ENCODE peak calls at places on chromosomes 13 and 19, in seven cellular contexts. M is tibial nerve; V is adrenal gland; K is ascending aorta; Y is upper lobe of right lung; E is left ventricle myocardium inferior; H is CD8-positive, alpha-beta T cell. C is an unnamed sample. For H3K4me1, the result is how much of the 10 kb centered on the place peaks cover.

GRCh38 chr19:55585658-55586339 is 5.2 kb upstream of the ZNF579 start:
- DNase-seq in M (no peak), V (peak), K (peak), Y (peak), E (peak), H (peak), C (no peak)

GRCh38 chr19:49666120-49666444 is 349 bp downstream of the BCL2L12 start:
- DNase-seq in M (no peak), V (no peak), K (no peak), Y (no peak), E (no peak), H (no peak), C (no peak)

GRCh38 chr13:20487927-20488326 is 37.7 kb downstream of the CRYL1 start:
- DNase-seq in M (no peak), V (no peak), K (no peak), Y (no peak), E (no peak), H (no peak), C (no peak)

GRCh38 chr19:19533826-19534225 is 4.2 kb upstream of the CILP2 start:
- DNase-seq in M (no peak), V (no peak), K (no peak), Y (no peak), E (no peak), H (no peak), C (no peak)

GRCh38 chr19:4988770-4989251 is 19.9 kb downstream of the KDM4B start:
- DNase-seq in M (no peak), V (peak), K (peak), Y (no peak), E (peak), H (no peak), C (no peak)

GRCh38 chr19:480016-480855 is 16.1 kb upstream of the MADCAM1 start:
- DNase-seq in M (peak), V (peak), K (peak), Y (peak), E (peak), H (peak), C (peak)

GRCh38 chr13:50670847-50671542 is 172.5 kb downstream of the DLEU7 start:
- DNase-seq in M (no peak), V (no peak), K (no peak), Y (no peak), E (no peak), H (no peak), C (no peak)

GRCh38 chr19:45506991-45507863 is at the start of gene VASP:
- DNase-seq in M (peak), V (peak), K (peak), Y (peak), E (peak), H (peak), C (peak)

GRCh38 chr19:38852231-38853044 is 2.7 kb upstream of the HNRNPL start:
- DNase-seq in M (peak), V (peak), K (peak), Y (peak), E (peak), H (peak), C (peak)

GRCh38 chr19:54541712-54542111 is 31.9 kb upstream of the LILRA2 start:
- DNase-seq in M (no peak), V (no peak), K (no peak), Y (no peak), E (no peak), H (no peak), C (no peak)

GRCh38 chr19:16293133-16294085 is 31.2 kb upstream of the KLF2 start:
- DNase-seq in M (peak), V (peak), K (peak), Y (peak), E (peak), H (no peak), C (no peak)

GRCh38 chr13:97723655-97724054 is 229.8 kb upstream of the IPO5 start:
- DNase-seq in M (no peak), V (no peak), K (no peak), Y (no peak), E (no peak), H (no peak), C (no peak)

GRCh38 chr19:31252476-31252875 is 96.8 kb downstream of the TSHZ3 start:
- DNase-seq in M (no peak), V (peak), K (no peak), Y (no peak), E (no peak), H (no peak), C (no peak)

GRCh38 chr19:30340724-30341595 is 31.2 kb upstream of the ZNF536 start:
- DNase-seq in M (no peak), V (no peak), K (no peak), Y (no peak), E (no peak), H (no peak), C (no peak)

GRCh38 chr19:8135946-8136618 is 13.3 kb downstream of the FBN3 start:
- DNase-seq in M (no peak), V (no peak), K (no peak), Y (no peak), E (no peak), H (no peak), C (no peak)
- H3K4me3 ChIP-seq in M (no peak), V (no peak), K (no peak), Y (no peak), E (no peak), H (no peak), C (no peak)

DNA sequence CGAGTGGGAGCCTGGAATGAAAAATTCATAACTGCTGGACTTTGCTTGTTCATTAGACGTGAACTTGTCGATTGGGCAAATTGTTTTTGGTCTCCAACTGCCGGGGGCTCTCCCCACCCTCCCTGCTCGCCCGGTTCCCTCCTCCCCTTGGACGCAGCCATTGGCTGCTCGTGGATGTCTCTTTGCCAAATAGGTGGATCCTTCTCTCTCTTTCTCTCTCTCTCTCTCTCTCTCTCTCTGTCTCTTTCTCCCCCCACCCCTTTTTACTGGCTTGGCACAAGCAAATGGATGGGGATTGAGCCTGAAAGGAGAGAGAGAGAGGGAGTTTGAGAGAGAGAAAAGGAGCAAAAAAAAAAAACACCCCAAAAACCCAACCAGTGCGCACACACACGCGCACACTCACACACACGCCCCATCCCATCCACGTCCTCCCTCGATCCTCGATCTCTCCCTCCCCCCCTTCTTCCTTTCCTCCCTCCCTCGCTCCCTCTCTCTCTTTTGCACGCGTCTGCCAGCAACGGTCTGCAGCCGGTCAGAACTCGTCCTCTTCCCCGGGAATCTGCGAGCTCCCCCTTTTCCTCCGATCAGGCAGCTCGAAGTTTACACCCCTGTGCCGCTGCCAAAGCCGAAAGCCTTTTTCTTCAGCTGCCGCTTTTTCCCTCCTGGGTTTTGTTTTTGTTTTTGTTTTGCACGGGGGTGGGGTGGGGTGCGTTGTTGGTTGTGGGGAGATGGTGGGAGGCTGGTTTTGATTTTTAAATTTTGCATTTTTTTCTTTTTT is 27.8 kb downstream of the NFIX start:
- DNase-seq in M (peak), V (peak), K (peak), Y (peak), E (peak), H (no peak), C (peak)
- H3K4me1 ChIP-seq in M (half or more), V (under half), K (half or more), Y (half or more), E (half or more), H (under half), C (half or more)

DNA sequence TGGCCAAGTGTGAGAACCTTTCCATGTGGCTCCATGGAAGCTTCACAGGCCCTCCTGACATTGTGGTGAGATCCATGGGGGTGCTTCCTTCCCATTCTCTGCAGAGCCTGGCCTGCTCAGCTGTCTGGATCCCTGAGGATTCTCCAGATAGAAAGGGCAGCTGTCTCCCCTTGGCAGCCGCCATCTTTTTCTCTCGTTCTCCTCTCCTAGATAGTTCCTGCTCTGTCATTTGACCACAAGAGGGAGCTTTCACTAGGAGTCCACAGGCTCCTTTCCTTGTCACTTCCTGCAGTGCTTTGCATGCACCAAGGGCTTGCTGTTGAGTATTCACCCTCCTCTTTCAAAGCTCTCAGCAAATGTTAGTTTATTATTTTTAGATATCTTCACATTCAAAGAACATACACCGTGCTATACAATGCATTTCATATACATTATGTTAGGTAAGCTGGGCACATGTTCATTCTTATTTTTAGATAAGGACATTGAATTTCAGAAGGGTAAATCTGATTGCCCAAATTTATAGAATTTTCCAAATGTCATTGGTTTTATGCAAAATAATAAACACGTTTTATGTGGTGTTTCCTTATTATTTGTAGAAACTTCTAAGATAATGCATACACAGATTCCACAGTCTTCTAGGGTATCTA is 133.2 kb downstream of the FRY start:
- DNase-seq in M (no peak), V (peak), K (no peak), Y (no peak), E (no peak), H (no peak), C (no peak)
- TF ChIP-seq CTCF in M (peak), V (peak), K (peak), Y (peak), E (peak), H (no peak), C (peak)

DNA sequence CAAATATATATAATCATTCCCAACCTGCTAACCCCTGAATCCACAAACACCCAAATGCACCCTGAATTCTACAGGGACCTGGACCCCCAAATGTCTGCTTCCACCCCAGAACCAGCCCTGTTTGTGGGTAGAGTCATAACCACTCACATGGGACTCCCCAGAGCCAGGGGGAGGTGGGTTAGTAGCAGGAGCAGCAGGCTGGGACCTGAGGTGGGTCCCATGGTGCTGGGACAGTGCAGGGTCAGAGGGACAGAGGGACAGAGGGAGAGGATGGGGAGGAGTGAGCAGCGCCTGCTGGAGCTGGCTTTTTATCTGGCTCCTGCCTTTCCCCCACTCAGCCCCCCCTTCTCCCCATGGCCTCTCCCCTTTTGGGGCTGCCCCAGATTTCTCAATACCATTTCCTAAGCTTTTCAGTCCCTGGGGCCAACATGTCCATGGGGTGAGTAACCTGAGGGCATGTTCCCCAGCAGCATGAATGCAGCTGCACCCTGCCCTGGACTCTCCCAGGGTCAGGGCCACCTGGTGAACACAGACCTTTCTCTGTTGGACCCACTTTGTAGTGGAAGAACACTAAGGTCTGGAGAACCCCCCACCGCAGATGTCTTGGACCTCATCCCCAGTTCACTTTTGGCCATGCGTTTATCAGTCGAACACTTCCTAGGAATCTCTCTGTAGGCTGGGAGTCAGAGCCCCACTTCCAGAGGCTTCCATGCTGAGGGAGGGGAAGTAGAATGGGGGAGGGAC is at the start of gene C3:
- DNase-seq in M (peak), V (peak), K (peak), Y (peak), E (peak), H (no peak), C (peak)
- H3K4me3 ChIP-seq in M (peak), V (peak), K (peak), Y (peak), E (peak), H (no peak), C (no peak)

GRCh38 chr19:2270157-2270571 is 11.8 kb downstream of the PEAK3 start:
- DNase-seq in M (peak), V (peak), K (no peak), Y (peak), E (peak), H (peak), C (no peak)

GRCh38 chr19:2268861-2269243 is 12.6 kb upstream of the JSRP1 start:
- DNase-seq in M (no peak), V (no peak), K (peak), Y (no peak), E (no peak), H (no peak), C (no peak)

GRCh38 chr19:2271516-2272103 is 10.4 kb downstream of the PEAK3 start:
- DNase-seq in M (no peak), V (peak), K (peak), Y (peak), E (no peak), H (no peak), C (peak)

GRCh38 chr19:2269244-2270156 is 12.5 kb downstream of the PEAK3 start:
- DNase-seq in M (peak), V (peak), K (peak), Y (peak), E (peak), H (peak), C (peak)

GRCh38 chr19:2270572-2271515 is 11.1 kb downstream of the PEAK3 start:
- DNase-seq in M (peak), V (peak), K (peak), Y (peak), E (peak), H (peak), C (peak)
- H3K4me1 ChIP-seq in M (under half), V (half or more), K (under half), Y (half or more), E (half or more), H (under half), C (under half)